ENCODE peak calls at places on chromosome 12, in eight cellular contexts. N is A549, T is pancreas, Z is left ventricle myocardium inferior, G is tibial artery, B is HL-60, H is esophagus squamous epithelium, W is PC-9. S is an unnamed sample.

GRCh38 chr12:7090222-7090998 is 1.8 kb downstream of the C1R start:
- DNase-seq in N (no peak), T (no peak), Z (peak), G (no peak), B (no peak), H (no peak), W (no peak), S (no peak)

GRCh38 chr12:71190822-71191221 is 33.0 kb upstream of the TSPAN8 start:
- DNase-seq in N (no peak), T (no peak), Z (no peak), G (no peak), B (no peak), H (no peak), W (no peak), S (no peak)

GRCh38 chr12:99154264-99154982 is 493.1 kb upstream of the GARIN6 start:
- DNase-seq in N (no peak), T (no peak), Z (no peak), G (no peak), B (no peak), H (no peak), W (no peak), S (peak)

GRCh38 chr12:2311001-2311778 is 258.4 kb downstream of the CACNA1C start:
- DNase-seq in N (no peak), T (no peak), Z (no peak), G (no peak), B (no peak), H (no peak), W (peak), S (no peak)

GRCh38 chr12:113261847-113262470 is 40.7 kb downstream of the TPCN1 start:
- DNase-seq in N (no peak), T (no peak), Z (no peak), G (no peak), B (no peak), H (no peak), W (no peak), S (peak)

GRCh38 chr12:81450920-81451739 is 308.0 kb downstream of the PPFIA2 start:
- DNase-seq in N (peak), T (no peak), Z (no peak), G (no peak), B (peak), H (no peak), W (peak), S (no peak)

GRCh38 chr12:16297521-16297920 is 20.0 kb upstream of the SLC15A5 start:
- DNase-seq in N (no peak), T (no peak), Z (no peak), G (no peak), B (no peak), H (no peak), W (no peak), S (no peak)

GRCh38 chr12:110102255-110102654 is 21.9 kb upstream of the IFT81 start:
- DNase-seq in N (peak), T (no peak), Z (no peak), G (no peak), B (peak), H (no peak), W (peak), S (peak)

GRCh38 chr12:71045781-71046180 is 112.0 kb downstream of the TSPAN8 start:
- DNase-seq in N (no peak), T (no peak), Z (no peak), G (no peak), B (no peak), H (no peak), W (no peak), S (no peak)

GRCh38 chr12:91801048-91801447 is 344.6 kb downstream of the BTG1 start:
- DNase-seq in N (no peak), T (no peak), Z (no peak), G (no peak), B (no peak), H (no peak), W (no peak), S (no peak)

GRCh38 chr12:46185686-46186085 is 83.2 kb downstream of the SLC38A1 start:
- DNase-seq in N (no peak), T (no peak), Z (no peak), G (no peak), B (no peak), H (no peak), W (no peak), S (no peak)

GRCh38 chr12:46186088-46186487 is 82.8 kb downstream of the SLC38A1 start:
- DNase-seq in N (no peak), T (no peak), Z (no peak), G (no peak), B (no peak), H (no peak), W (no peak), S (no peak)

GRCh38 chr12:46181465-46181864 is 87.4 kb downstream of the SLC38A1 start:
- DNase-seq in N (no peak), T (no peak), Z (no peak), G (no peak), B (no peak), H (no peak), W (no peak), S (no peak)

GRCh38 chr12:46188170-46188569 is 80.7 kb downstream of the SLC38A1 start:
- DNase-seq in N (no peak), T (no peak), Z (no peak), G (no peak), B (no peak), H (no peak), W (no peak), S (no peak)

DNA sequence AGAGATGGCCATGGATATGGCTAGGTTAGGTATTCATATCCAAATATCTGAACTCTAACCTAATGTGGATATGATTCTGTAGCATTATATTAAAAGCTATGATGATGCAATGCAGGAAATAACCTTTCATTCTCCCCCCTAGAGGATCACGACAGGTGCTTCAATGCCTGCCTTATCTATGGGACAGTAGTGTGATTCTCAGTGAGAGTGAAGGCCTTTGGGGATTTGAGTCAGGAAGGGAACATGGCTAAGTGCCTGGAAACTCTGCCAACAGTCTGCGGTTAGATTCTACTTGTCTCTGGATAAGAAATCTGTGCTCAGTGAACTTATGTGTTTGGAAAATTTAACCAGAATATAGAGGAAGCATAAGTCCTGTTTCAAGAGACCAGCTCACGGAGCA is 81.8 kb downstream of the SLC38A1 start:
- DNase-seq in N (no peak), T (no peak), Z (peak), G (no peak), B (no peak), H (no peak), W (no peak), S (no peak)
- H3K27ac ChIP-seq in N (no peak), T (no peak), Z (no peak), G (no peak), B (no peak), H (no peak), W (no peak), S (no peak)

GRCh38 chr12:87509233-87509820 is 519.9 kb downstream of the C12orf50 start:
- DNase-seq in N (peak), T (no peak), Z (no peak), G (no peak), B (no peak), H (no peak), W (peak), S (no peak)
- H3K4me3 ChIP-seq in N (no peak), T (no peak), Z (no peak), G (no peak), B (no peak), H (no peak), W (no peak), S (no peak)

GRCh38 chr12:95882080-95882479 is 23.3 kb downstream of the SNRPF start:
- DNase-seq in N (no peak), T (no peak), Z (no peak), G (no peak), B (no peak), H (no peak), W (no peak), S (no peak)
- H3K27ac ChIP-seq in N (no peak), T (no peak), Z (no peak), G (no peak), B (no peak), H (no peak), W (no peak), S (no peak)

GRCh38 chr12:24268663-24269186 is 319.3 kb upstream of the SOX5 start:
- DNase-seq in N (no peak), T (no peak), Z (no peak), G (no peak), B (no peak), H (no peak), W (no peak), S (no peak)

GRCh38 chr12:24270965-24271364 is 321.5 kb upstream of the SOX5 start:
- DNase-seq in N (no peak), T (no peak), Z (no peak), G (no peak), B (no peak), H (no peak), W (no peak), S (no peak)

GRCh38 chr12:24270464-24270863 is 321.0 kb upstream of the SOX5 start:
- DNase-seq in N (no peak), T (no peak), Z (no peak), G (no peak), B (no peak), H (no peak), W (no peak), S (no peak)

GRCh38 chr12:24266982-24267381 is 317.5 kb upstream of the SOX5 start:
- DNase-seq in N (no peak), T (no peak), Z (no peak), G (no peak), B (no peak), H (no peak), W (no peak), S (no peak)
- H3K4me3 ChIP-seq in N (no peak), T (no peak), Z (no peak), G (no peak), B (no peak), H (no peak), W (no peak), S (no peak)

GRCh38 chr12:203462-204260 is 10.3 kb downstream of the SLC6A12 start:
- DNase-seq in N (peak), T (peak), Z (peak), G (no peak), B (no peak), H (no peak), W (no peak), S (peak)

GRCh38 chr12:204261-204678 is 9.7 kb downstream of the SLC6A12 start:
- DNase-seq in N (no peak), T (no peak), Z (no peak), G (no peak), B (no peak), H (no peak), W (no peak), S (no peak)

GRCh38 chr12:202081-202731 is 11.8 kb downstream of the SLC6A12 start:
- DNase-seq in N (no peak), T (no peak), Z (no peak), G (no peak), B (no peak), H (no peak), W (peak), S (no peak)

GRCh38 chr12:201361-201760 is 12.6 kb downstream of the SLC6A12 start:
- DNase-seq in N (no peak), T (no peak), Z (no peak), G (no peak), B (no peak), H (no peak), W (no peak), S (no peak)

DNA sequence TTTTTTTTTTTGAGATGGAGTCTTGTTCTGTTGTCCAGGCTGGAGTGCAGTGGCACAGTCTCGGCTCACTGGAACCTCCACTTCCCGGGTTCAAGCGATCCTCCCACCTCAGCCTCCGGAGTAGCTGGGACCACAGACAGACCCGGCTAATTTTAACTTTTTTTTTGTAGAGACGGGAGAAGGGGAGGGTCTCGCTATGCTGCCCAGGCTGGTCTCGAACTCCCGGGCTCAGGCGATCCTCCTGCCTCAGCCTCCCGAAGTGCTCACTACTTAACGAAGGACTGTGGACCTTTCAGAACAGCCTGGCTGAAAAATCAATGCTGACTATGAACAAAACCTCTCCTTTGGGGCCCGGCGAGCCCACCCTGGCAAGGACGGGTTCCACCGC is 10.9 kb downstream of the SLC6A12 start:
- DNase-seq in N (no peak), T (no peak), Z (no peak), G (no peak), B (no peak), H (no peak), W (no peak), S (no peak)
- H3K27ac ChIP-seq in N (peak), T (no peak), Z (no peak), G (no peak), B (no peak), H (no peak), W (no peak), S (no peak)

S was measured in right cardiac atrium.